ENCODE peak calls at places on chromosomes 3 and 15, in five cellular contexts. K is GM12878, X is SK-N-SH, U is HepG2, J is K562. H is an unnamed sample.
A peak's percentile ranks its signal among the peaks of the same experiment; 100 is the strongest.

GRCh38 chr3:3160826-3161225 is 18.7 kb downstream of the CRBN start:
- DNase-seq in K (no peak), X (no peak), U (no peak), J (no peak), H (no peak)

GRCh38 chr3:24359645-24360462 is 134.8 kb downstream of the THRB start:
- DNase-seq in K (no peak), X (no peak), U (no peak), J (peak; percentile 38), H (no peak)

GRCh38 chr15:69973102-69973714 is 124.5 kb downstream of the TLE3 start:
- DNase-seq in K (no peak), X (no peak), U (peak; percentile 23), J (peak; percentile 35), H (no peak)

GRCh38 chr3:11167590-11167989 is 13.3 kb downstream of the HRH1 start:
- DNase-seq in K (no peak), X (no peak), U (no peak), J (no peak), H (no peak)

GRCh38 chr15:85530079-85530478 is 149.7 kb downstream of the AKAP13 start:
- DNase-seq in K (no peak), X (no peak), U (no peak), J (no peak), H (no peak)

GRCh38 chr3:4888913-4889846 is 90.1 kb upstream of the BHLHE40 start:
- DNase-seq in K (peak; percentile 71), X (peak; percentile 33), U (no peak), J (no peak), H (no peak)

GRCh38 chr15:62164500-62165028 is 521 bp downstream of the C2CD4B start:
- DNase-seq in K (no peak), X (peak; percentile 75), U (no peak), J (no peak), H (no peak)

GRCh38 chr3:186922790-186923189 is 7.5 kb upstream of the ST6GAL1 start:
- DNase-seq in K (no peak), X (no peak), U (no peak), J (no peak), H (no peak)

GRCh38 chr3:155496206-155496605 is 202.7 kb upstream of the STRIT1 start:
- DNase-seq in K (no peak), X (no peak), U (no peak), J (no peak), H (no peak)

GRCh38 chr3:114147281-114147680 is 31.6 kb downstream of the DRD3 start:
- DNase-seq in K (no peak), X (no peak), U (no peak), J (no peak), H (peak; percentile 50)

GRCh38 chr15:78037779-78038305 is 39.7 kb downstream of the TBC1D2B start:
- DNase-seq in K (no peak), X (no peak), U (no peak), J (no peak), H (no peak)

GRCh38 chr3:25423780-25424179 is 4.3 kb upstream of the RARB start:
- DNase-seq in K (no peak), X (no peak), U (no peak), J (no peak), H (no peak)

GRCh38 chr15:44593042-44593736 is 56.2 kb downstream of the EIF3J start:
- DNase-seq in K (no peak), X (peak; percentile 15), U (no peak), J (no peak), H (no peak)

GRCh38 chr3:195727596-195728195 is 6.9 kb downstream of the MUC20 start:
- DNase-seq in K (no peak), X (peak; percentile 62), U (no peak), J (no peak), H (no peak)

GRCh38 chr3:49872801-49873281 is 3.1 kb upstream of the CAMKV start:
- DNase-seq in K (no peak), X (peak; percentile 56), U (no peak), J (no peak), H (no peak)

GRCh38 chr3:13379191-13379830 is 40.8 kb downstream of the NUP210 start:
- DNase-seq in K (no peak), X (no peak), U (no peak), J (no peak), H (no peak)

GRCh38 chr3:55585856-55586255 is 98.8 kb upstream of the WNT5A start:
- DNase-seq in K (no peak), X (no peak), U (no peak), J (no peak), H (no peak)

GRCh38 chr3:15215996-15216395 is 9.9 kb downstream of the CAPN7 start:
- DNase-seq in K (no peak), X (no peak), U (no peak), J (no peak), H (no peak)

GRCh38 chr3:46892285-46893145 is 15.0 kb downstream of the PTH1R start:
- DNase-seq in K (no peak), X (peak; percentile 93), U (no peak), J (no peak), H (peak; percentile 58)

GRCh38 chr3:95048564-95048963 is 985.7 kb downstream of the NSUN3 start:
- DNase-seq in K (no peak), X (no peak), U (no peak), J (no peak), H (no peak)

GRCh38 chr3:113698891-113699465 is 2.5 kb upstream of the USF3 start:
- DNase-seq in K (no peak), X (peak; percentile 14), U (no peak), J (no peak), H (peak; percentile 64)

GRCh38 chr3:189534546-189534945 is 96.6 kb upstream of the TP63 start:
- DNase-seq in K (no peak), X (no peak), U (no peak), J (no peak), H (no peak)

GRCh38 chr15:79332824-79333510 is 22.1 kb downstream of the TMED3 start:
- DNase-seq in K (no peak), X (no peak), U (no peak), J (no peak), H (no peak)

GRCh38 chr15:88649286-88649733 is 10.5 kb downstream of the ISG20 start:
- DNase-seq in K (no peak), X (peak; percentile 43), U (peak; percentile 41), J (no peak), H (no peak)

GRCh38 chr3:122299872-122300460 is 25.1 kb upstream of the CSTA start:
- DNase-seq in K (no peak), X (peak; percentile 24), U (peak; percentile 33), J (peak; percentile 26), H (peak; percentile 59)

GRCh38 chr3:52519445-52520140 is 14.1 kb downstream of the NT5DC2 start:
- DNase-seq in K (no peak), X (no peak), U (no peak), J (no peak), H (no peak)

DNA sequence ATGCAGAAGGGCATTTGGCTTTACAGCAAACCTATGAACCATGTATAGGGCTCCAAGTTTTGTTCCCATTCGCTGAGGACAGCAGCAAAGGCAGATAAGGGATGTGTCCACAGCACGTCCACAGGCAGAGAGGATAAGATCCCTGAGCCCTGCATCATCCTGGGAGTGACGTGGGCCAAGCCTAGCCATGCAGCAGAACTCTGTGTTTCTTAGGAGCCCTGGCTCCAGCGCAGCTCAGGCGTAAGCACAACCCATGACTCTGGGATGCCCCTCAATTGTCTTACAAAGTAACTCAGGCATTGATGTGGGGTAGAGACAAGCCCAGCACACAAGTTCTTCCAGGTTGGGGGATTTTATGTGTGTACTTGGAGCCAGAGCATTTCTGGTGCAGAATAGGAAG is 194.3 kb upstream of the CTDSPL start:
- DNase-seq in K (no peak), X (no peak), U (no peak), J (no peak), H (no peak)
- TF ChIP-seq TAF1 in K (no peak), X (no peak), U (no peak), J (no peak), H (no peak)

DNA sequence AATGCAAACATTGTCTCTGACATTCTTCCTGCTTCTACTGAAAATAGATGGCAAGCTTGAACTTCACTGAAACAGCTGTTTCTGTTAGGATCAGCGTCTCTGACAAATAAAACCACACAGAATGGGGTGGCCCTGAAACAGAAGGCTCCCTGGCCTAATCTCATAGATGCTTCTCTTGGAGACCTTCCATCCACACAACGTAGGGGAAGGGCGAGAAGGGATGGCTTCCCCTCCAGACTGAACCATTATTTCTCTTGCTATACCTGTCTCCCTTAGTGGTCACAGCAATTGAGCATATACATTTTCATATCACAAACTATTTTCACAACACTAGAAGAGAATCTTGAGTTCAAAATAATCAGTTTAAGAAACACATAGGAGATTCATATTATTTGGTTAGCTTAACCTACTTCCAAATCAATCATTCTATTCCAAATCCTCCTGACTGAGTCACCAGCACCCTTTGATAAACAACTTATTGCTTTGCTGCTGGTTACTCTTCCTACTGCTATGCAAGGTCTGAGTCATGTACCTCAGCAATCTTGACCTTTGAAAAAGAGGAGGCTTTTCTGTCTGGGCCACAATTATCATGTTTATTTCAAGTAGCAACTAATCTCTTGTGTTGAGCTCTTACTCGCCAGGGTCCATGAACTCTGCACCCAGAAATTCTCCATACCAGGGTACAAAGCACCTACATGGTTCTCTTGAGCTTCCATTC is 45.5 kb downstream of the CBLB start:
- DNase-seq in K (no peak), X (no peak), U (peak; percentile 39), J (peak; percentile 4), H (no peak)
- TF ChIP-seq CHD2 in K (no peak), X (no peak), U (no peak), J (no peak), H (no peak)

GRCh38 chr3:121175083-121175482 is 267.1 kb downstream of the STXBP5L start:
- DNase-seq in K (no peak), X (no peak), U (no peak), J (no peak), H (no peak)
- TF ChIP-seq TAF1 in K (no peak), X (no peak), U (no peak), J (no peak), H (no peak)

GRCh38 chr3:132549890-132550578 is 47.0 kb upstream of the ACKR4 start:
- DNase-seq in K (peak; percentile 9), X (no peak), U (no peak), J (no peak), H (no peak)

GRCh38 chr3:132553811-132554210 is 43.3 kb upstream of the ACKR4 start:
- DNase-seq in K (no peak), X (no peak), U (no peak), J (no peak), H (no peak)

GRCh38 chr3:132554437-132554836 is 42.6 kb upstream of the ACKR4 start:
- DNase-seq in K (no peak), X (no peak), U (peak; percentile 13), J (no peak), H (no peak)

GRCh38 chr3:132549169-132549568 is 47.9 kb upstream of the ACKR4 start:
- DNase-seq in K (no peak), X (no peak), U (peak; percentile 11), J (no peak), H (no peak)

DNA sequence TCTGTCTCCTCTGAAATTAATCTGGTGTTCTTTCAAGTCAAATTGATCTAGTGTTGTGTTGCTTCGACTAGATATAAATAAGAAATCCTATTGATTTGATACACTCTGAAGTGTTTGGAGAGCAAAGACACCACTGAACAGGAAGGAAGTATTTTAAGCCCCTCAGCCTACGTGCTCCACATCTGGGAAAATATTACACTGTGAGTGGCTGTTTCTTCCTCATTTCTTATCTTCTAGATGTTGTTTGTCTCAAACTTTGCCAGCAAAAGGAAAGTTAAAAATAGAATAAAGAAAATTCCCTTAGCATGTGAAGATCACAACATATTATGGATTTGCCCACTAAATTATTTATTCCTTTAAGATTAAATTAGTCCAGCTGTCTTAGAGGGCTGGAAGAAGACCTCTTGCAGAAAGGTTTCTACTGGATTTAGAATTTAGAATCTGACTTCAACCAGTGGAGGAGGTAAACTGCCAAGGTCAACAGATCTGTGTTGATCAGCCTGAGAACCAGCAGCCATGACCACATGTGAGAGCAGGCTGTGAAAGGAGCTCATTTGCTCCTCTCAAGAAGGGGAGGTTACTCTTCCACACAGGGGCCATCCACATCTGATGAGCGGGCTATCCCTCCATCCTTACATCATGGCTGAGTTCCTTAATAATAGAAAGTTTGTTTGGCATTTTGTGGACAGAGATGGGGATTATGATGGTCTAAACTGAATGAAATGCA is 46.3 kb upstream of the ACKR4 start:
- DNase-seq in K (no peak), X (no peak), U (no peak), J (no peak), H (no peak)
- TF ChIP-seq CHD2 in K (no peak), X (no peak), U (no peak), J (no peak), H (no peak)